ENCODE peak calls at places on chromosomes 2 and 18, in nine cellular contexts. K is dermis microvascular lymphatic vessel endothelial cell; Z is NCI-H774; E is COLO829; Y is CD8-positive, alpha-beta memory T cell; X is activated T-helper 1 cell treated with Interleukin-2 at 50 U/mL for 16 hours; S is RCC 7860; C is SK-N-MC; F is GM12891. V is an unnamed sample.

GRCh38 chr2:164719996-164720941 is 99.0 kb upstream of the GRB14 start:
- DNase-seq in K (no peak), Z (no peak), E (no peak), Y (no peak), X (no peak), S (peak), C (no peak), F (no peak), V (no peak)

GRCh38 chr18:463442-464310 is 36.8 kb downstream of the COLEC12 start:
- DNase-seq in K (no peak), Z (no peak), E (no peak), Y (no peak), X (no peak), S (no peak), C (no peak), F (no peak), V (no peak)

GRCh38 chr2:85413592-85414421 is 3.6 kb upstream of the CAPG start:
- DNase-seq in K (peak), Z (no peak), E (no peak), Y (no peak), X (no peak), S (peak), C (no peak), F (no peak), V (no peak)

GRCh38 chr18:8802031-8802679 is 96.8 kb downstream of the MTCL1 start:
- DNase-seq in K (no peak), Z (no peak), E (no peak), Y (no peak), X (no peak), S (no peak), C (no peak), F (no peak), V (no peak)

GRCh38 chr2:96775160-96775559 is 14.5 kb downstream of the CNNM4 start:
- DNase-seq in K (no peak), Z (no peak), E (no peak), Y (no peak), X (no peak), S (no peak), C (no peak), F (no peak), V (no peak)

GRCh38 chr2:140600116-140600515 is 1530.7 kb downstream of the LRP1B start:
- DNase-seq in K (no peak), Z (no peak), E (no peak), Y (no peak), X (no peak), S (peak), C (no peak), F (no peak), V (peak)

GRCh38 chr2:167626301-167626700 is 621.1 kb downstream of the STK39 start:
- DNase-seq in K (no peak), Z (no peak), E (no peak), Y (no peak), X (no peak), S (no peak), C (no peak), F (no peak), V (no peak)

GRCh38 chr2:42840141-42840540 is 47.8 kb upstream of the HAAO start:
- DNase-seq in K (no peak), Z (no peak), E (no peak), Y (no peak), X (no peak), S (no peak), C (no peak), F (no peak), V (no peak)

GRCh38 chr2:62852254-62852653 is 146.7 kb downstream of the EHBP1 start:
- DNase-seq in K (no peak), Z (no peak), E (no peak), Y (no peak), X (no peak), S (no peak), C (no peak), F (no peak), V (no peak)

GRCh38 chr2:80396276-80396675 is 91.7 kb upstream of the LRRTM1 start:
- DNase-seq in K (no peak), Z (no peak), E (no peak), Y (no peak), X (no peak), S (no peak), C (no peak), F (no peak), V (no peak)

GRCh38 chr2:236168110-236169067 is at the start of gene GBX2:
- DNase-seq in K (peak), Z (peak), E (peak), Y (no peak), X (no peak), S (peak), C (no peak), F (no peak), V (no peak)

GRCh38 chr18:22983175-22983574 is 50.0 kb downstream of the RBBP8 start:
- DNase-seq in K (peak), Z (no peak), E (peak), Y (peak), X (no peak), S (peak), C (no peak), F (no peak), V (peak)

V was measured in smooth muscle cell of the brain vasculature.